ENCODE peak calls at places on chromosomes 12 and 14, in four cellular contexts. I is fibroblast of lung; O is effector memory CD4-positive, alpha-beta T cell; F is neural progenitor cell. W is an unnamed sample.

GRCh38 chr12:40224439-40225291 is at the start of gene LRRK2:
- DNase-seq in F (peak), O (no peak), I (peak), W (peak)

GRCh38 chr12:91111366-91112321 is at the start of gene LUM:
- DNase-seq in I (peak), F (peak), O (no peak), W (no peak)

GRCh38 chr12:53543539-53543938 is 36.3 kb upstream of the NPFF start:
- DNase-seq in I (peak), O (peak), F (peak), W (peak)

GRCh38 chr12:106137456-106138278 is 1.1 kb downstream of the NUAK1 start:
- DNase-seq in F (peak), I (no peak), O (no peak), W (no peak)

GRCh38 chr12:14961466-14962155 is at the start of gene ARHGDIB:
- DNase-seq in I (no peak), O (peak), F (no peak), W (peak)

GRCh38 chr14:56666716-56667115 is 87.1 kb downstream of the TMEM260 start:
- DNase-seq in F (no peak), O (no peak), I (peak), W (no peak)

GRCh38 chr14:34251662-34252061 is 210.4 kb downstream of the SPTSSA start:
- DNase-seq in F (no peak), I (no peak), O (no peak), W (no peak)

GRCh38 chr12:132180648-132181546 is 36.6 kb downstream of the NOC4L start:
- DNase-seq in O (no peak), F (no peak), I (no peak), W (no peak)

GRCh38 chr14:97196336-97196735 is 399.2 kb downstream of the VRK1 start:
- DNase-seq in F (no peak), O (no peak), I (no peak), W (no peak)

GRCh38 chr14:29885988-29886387 is 41.7 kb downstream of the PRKD1 start:
- DNase-seq in F (no peak), O (no peak), I (no peak), W (no peak)

GRCh38 chr14:104792101-104792884 is 3.3 kb downstream of the AKT1 start:
- DNase-seq in F (no peak), O (no peak), I (no peak), W (no peak)

GRCh38 chr14:104794099-104794498 is 1.4 kb downstream of the AKT1 start:
- DNase-seq in I (peak), F (peak), O (no peak), W (peak)

GRCh38 chr14:104791425-104791824 is 4.1 kb downstream of the AKT1 start:
- DNase-seq in I (no peak), O (no peak), F (no peak), W (no peak)

GRCh38 chr14:104793703-104793959 is 1.9 kb downstream of the AKT1 start:
- DNase-seq in I (no peak), O (no peak), F (no peak), W (no peak)

GRCh38 chr14:104792945-104793702 is 2.4 kb downstream of the AKT1 start:
- DNase-seq in I (no peak), F (peak), O (no peak), W (no peak)
- H3K27ac ChIP-seq in I (no peak), F (no peak), O (no peak), W (no peak)

GRCh38 chr14:64137657-64138290 is 156.4 kb downstream of the ESR2 start:
- DNase-seq in I (no peak), O (no peak), F (peak), W (no peak)
- H3K27ac ChIP-seq in I (no peak), O (no peak), F (no peak), W (no peak)

GRCh38 chr14:76810525-76810924 is 2.2 kb downstream of the ANGEL1 start:
- DNase-seq in O (no peak), I (no peak), F (no peak), W (no peak)

GRCh38 chr14:76812093-76812421 is 625 bp downstream of the ANGEL1 start:
- DNase-seq in I (no peak), O (no peak), F (peak), W (no peak)

GRCh38 chr14:76812422-76813383 is at the start of gene ANGEL1:
- DNase-seq in F (peak), O (peak), I (peak), W (peak)

GRCh38 chr14:76811561-76811960 is 1.1 kb downstream of the ANGEL1 start:
- DNase-seq in F (peak), O (no peak), I (peak), W (no peak)

GRCh38 chr14:76810953-76811400 is 1.7 kb downstream of the ANGEL1 start:
- DNase-seq in F (peak), I (peak), O (no peak), W (peak)
- H3K27ac ChIP-seq in F (no peak), I (no peak), O (peak), W (no peak)

GRCh38 chr12:62258231-62258630 is 2.0 kb upstream of the USP15 start:
- DNase-seq in I (no peak), O (no peak), F (no peak), W (no peak)
- H3K27ac ChIP-seq in I (no peak), O (peak), F (no peak), W (peak)

GRCh38 chr14:68306934-68307758 is 485.7 kb downstream of the ZFP36L1 start:
- DNase-seq in O (no peak), F (no peak), I (peak), W (no peak)

GRCh38 chr14:68309631-68310030 is 483.2 kb downstream of the ZFP36L1 start:
- DNase-seq in O (no peak), F (no peak), I (no peak), W (no peak)

GRCh38 chr14:68307769-68308168 is 485.1 kb downstream of the ZFP36L1 start:
- DNase-seq in O (no peak), F (no peak), I (no peak), W (no peak)

GRCh38 chr14:68308695-68309094 is 484.2 kb downstream of the ZFP36L1 start:
- DNase-seq in F (no peak), I (no peak), O (no peak), W (no peak)

GRCh38 chr14:68309121-68309520 is 483.7 kb downstream of the ZFP36L1 start:
- DNase-seq in O (no peak), I (peak), F (no peak), W (no peak)
- H3K27ac ChIP-seq in O (no peak), I (no peak), F (no peak), W (no peak)

GRCh38 chr12:102518871-102519270 is 38.5 kb upstream of the IGF1 start:
- DNase-seq in F (no peak), I (no peak), O (no peak), W (no peak)
- H3K27ac ChIP-seq in F (no peak), I (no peak), O (no peak), W (no peak)

DNA sequence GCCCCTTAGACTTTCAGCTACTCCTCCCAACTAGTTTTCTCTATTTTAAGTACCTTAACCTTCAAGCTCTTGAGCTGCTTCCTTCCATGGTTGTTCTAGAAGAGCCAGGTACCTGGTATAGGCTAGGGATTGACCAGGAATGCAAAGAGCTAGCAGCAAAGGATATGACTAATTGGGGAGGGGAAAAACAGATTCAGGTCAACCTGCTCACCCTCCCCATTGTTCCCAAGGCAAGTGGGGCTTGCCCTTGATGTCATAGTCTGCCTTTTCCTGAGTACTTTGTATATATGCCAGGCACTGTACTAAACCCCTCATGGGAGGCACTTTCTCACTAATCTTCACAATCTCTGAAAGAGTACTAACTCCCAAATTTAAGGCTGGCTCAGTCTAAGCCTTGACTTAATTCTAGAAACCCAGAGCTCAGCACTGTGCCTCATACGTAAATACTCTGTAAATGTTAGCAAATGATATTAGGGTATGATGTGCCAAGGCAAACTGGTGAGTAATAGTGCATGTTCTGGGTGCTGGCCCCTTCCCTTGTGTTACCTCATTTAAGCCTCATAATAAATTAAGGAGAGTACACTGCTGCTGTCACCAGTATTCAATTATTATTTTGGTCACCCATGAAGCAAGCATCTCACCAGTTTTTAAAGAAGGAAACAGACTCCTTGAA is 42.2 kb downstream of the SUDS3 start:
- DNase-seq in O (no peak), F (no peak), I (no peak), W (no peak)
- H3K27ac ChIP-seq in O (no peak), F (no peak), I (no peak), W (no peak)

GRCh38 chr14:74083784-74084276 is 423 bp downstream of the ALDH6A1 start:
- DNase-seq in F (no peak), I (no peak), O (no peak), W (no peak)
- H3K27ac ChIP-seq in F (peak), I (peak), O (peak), W (peak)

GRCh38 chr14:89165189-89165809 is 251.7 kb downstream of the FOXN3 start:
- DNase-seq in O (no peak), F (no peak), I (no peak), W (no peak)
- H3K27ac ChIP-seq in O (no peak), F (no peak), I (peak), W (no peak)

GRCh38 chr14:22337938-22338337 is 251.1 kb downstream of the DAD1 start:
- DNase-seq in I (no peak), O (no peak), F (no peak), W (no peak)
- H3K27ac ChIP-seq in I (no peak), O (no peak), F (no peak), W (no peak)